ENCODE peak calls at places on chromosomes 6 and 20, in nine cellular contexts. K is breast epithelium; X is omental fat pad; W is amniotic epithelial cell; N is stimulated activated CD4-positive, alpha-beta T cell treated with anti-CD3 and anti-CD28 coated beads, Interleukin-1b, Interleukin-23, amount 100 ng/mL, for 1 hour; T is dorsolateral prefrontal cortex; C is HCT116; Y is stimulated activated CD8-positive, alpha-beta memory T cell treated with anti-CD3 and anti-CD28 coated beads, Interleukin-7, amount 100 ng/mL, for 24 hours; O is fibroblast of lung. I is an unnamed sample.

GRCh38 chr20:38426006-38426405 is 9.1 kb downstream of the SNHG17 start:
- DNase-seq in K (no peak), X (no peak), W (peak), N (no peak), T (no peak), C (no peak), Y (no peak), O (peak), I (peak)

GRCh38 chr6:11236351-11236750 is 3.9 kb upstream of the NEDD9 start:
- DNase-seq in K (no peak), X (no peak), W (peak), N (no peak), T (no peak), C (no peak), Y (no peak), O (no peak), I (peak)

GRCh38 chr6:36334343-36334742 is 2.3 kb downstream of the BNIP5 start:
- DNase-seq in K (no peak), X (no peak), W (no peak), N (no peak), T (no peak), C (no peak), Y (no peak), O (no peak), I (no peak)

GRCh38 chr6:88311561-88311960 is 145.4 kb upstream of the CNR1 start:
- DNase-seq in K (no peak), X (no peak), W (no peak), N (no peak), T (no peak), C (no peak), Y (no peak), O (no peak), I (no peak)

GRCh38 chr6:3753228-3753795 is 1.8 kb upstream of the PXDC1 start:
- DNase-seq in K (no peak), X (no peak), W (no peak), N (no peak), T (no peak), C (no peak), Y (no peak), O (no peak), I (no peak)

GRCh38 chr20:24995741-24996448 is 3.3 kb upstream of the APMAP start:
- DNase-seq in K (peak), X (no peak), W (peak), N (no peak), T (no peak), C (no peak), Y (no peak), O (no peak), I (peak)

GRCh38 chr6:89475106-89475505 is 42.2 kb downstream of the ANKRD6 start:
- DNase-seq in K (no peak), X (no peak), W (no peak), N (no peak), T (no peak), C (no peak), Y (no peak), O (peak), I (no peak)

GRCh38 chr6:52416629-52417151 is 3.5 kb upstream of the EFHC1 start:
- DNase-seq in K (no peak), X (no peak), W (peak), N (no peak), T (no peak), C (peak), Y (no peak), O (peak), I (peak)

GRCh38 chr6:129267028-129267427 is 384.1 kb downstream of the LAMA2 start:
- DNase-seq in K (no peak), X (no peak), W (no peak), N (no peak), T (no peak), C (no peak), Y (no peak), O (no peak), I (no peak)

GRCh38 chr6:20098267-20098876 is 113.9 kb downstream of the MBOAT1 start:
- DNase-seq in K (no peak), X (no peak), W (no peak), N (no peak), T (no peak), C (no peak), Y (no peak), O (peak), I (no peak)

GRCh38 chr6:10403385-10404106 is 11.3 kb downstream of the TFAP2A start:
- DNase-seq in K (no peak), X (no peak), W (peak), N (no peak), T (no peak), C (no peak), Y (no peak), O (peak), I (peak)

I was measured in NCI-H226.